ENCODE peak calls at places on chromosomes 7 and 10, in ten cellular contexts. V is hepatic stellate cell; Z is activated gamma-delta T cell treated with anti-CD3 and anti-CD28 coated beads, Interleukin-2, amount 50 U/mL, for 16 hours; W is activated CD4-positive, alpha-beta T cell treated with anti-CD3 and anti-CD28 coated beads for 48 hours; H is fibroblast of gingiva; I is osteoblast; F is hepatocyte; B is endothelial cell; Q is KBM-7; T is HCEC 1CT. A is an unnamed sample.

GRCh38 chr7:153043440-153043839 is 283.9 kb downstream of the ACTR3B start:
- DNase-seq in Q (no peak), B (no peak), Z (no peak), I (no peak), V (no peak), H (no peak), T (no peak), W (no peak), F (no peak), A (no peak)

GRCh38 chr10:99659868-99660366 is 608 bp downstream of the ENTPD7 start:
- DNase-seq in B (no peak), T (no peak), V (peak; percentile 9), Z (no peak), I (peak; percentile 62), F (no peak), H (no peak), Q (peak; percentile 11), W (no peak), A (no peak)

GRCh38 chr7:130896051-130896881 is 162.3 kb upstream of the KLF14 start:
- DNase-seq in T (peak; percentile 55), F (no peak), B (peak; percentile 31), Q (peak; percentile 54), V (peak; percentile 9), Z (no peak), I (no peak), H (peak; percentile 64), W (no peak), A (no peak)

GRCh38 chr7:22008011-22008410 is 62.3 kb upstream of the CDCA7L start:
- DNase-seq in T (no peak), Z (no peak), V (no peak), B (no peak), Q (no peak), H (no peak), F (no peak), W (no peak), I (no peak), A (no peak)

GRCh38 chr10:103690281-103690680 is 165.1 kb downstream of the SH3PXD2A start:
- DNase-seq in W (no peak), T (no peak), B (no peak), Q (no peak), I (no peak), H (no peak), Z (no peak), V (no peak), F (no peak), A (no peak)

GRCh38 chr7:101017099-101017777 is 2.6 kb upstream of the MUC17 start:
- DNase-seq in H (peak; percentile 80), Z (peak; percentile 52), F (peak; percentile 91), B (peak; percentile 71), V (peak; percentile 96), T (peak; percentile 82), I (peak; percentile 98), Q (peak; percentile 58), W (peak; percentile 78), A (peak; percentile 74)

GRCh38 chr7:69994907-69995542 is 396.8 kb downstream of the AUTS2 start:
- DNase-seq in F (no peak), H (no peak), B (no peak), W (no peak), Q (no peak), Z (no peak), I (no peak), T (no peak), V (no peak), A (no peak)

GRCh38 chr7:74655785-74656420 is 1.6 kb upstream of the GTF2I start:
- DNase-seq in W (no peak), B (no peak), H (no peak), Z (no peak), V (no peak), Q (peak; percentile 34), T (no peak), I (peak; percentile 26), F (no peak), A (no peak)

GRCh38 chr10:104067525-104067924 is 18.2 kb downstream of the COL17A1 start:
- DNase-seq in Q (no peak), Z (no peak), H (no peak), F (peak; percentile 28), W (no peak), V (no peak), B (no peak), T (no peak), I (no peak), A (no peak)

GRCh38 chr7:132451161-132451560 is 125.1 kb downstream of the PLXNA4 start:
- DNase-seq in Z (no peak), Q (no peak), B (no peak), F (no peak), H (no peak), T (no peak), W (no peak), I (no peak), V (no peak), A (no peak)

GRCh38 chr10:99965700-99966099 is 44.0 kb downstream of the DNMBP start:
- DNase-seq in Z (no peak), B (no peak), F (peak; percentile 28), H (no peak), V (no peak), T (no peak), Q (no peak), I (no peak), W (no peak), A (no peak)

GRCh38 chr7:151166629-151167196 is 781 bp downstream of the GBX1 start:
- DNase-seq in B (no peak), Q (no peak), W (no peak), I (no peak), T (no peak), H (no peak), F (no peak), Z (no peak), V (no peak), A (no peak)

GRCh38 chr7:141218941-141219340 is 145.1 kb downstream of the TMEM178B start:
- DNase-seq in H (no peak), B (no peak), V (no peak), I (no peak), Z (no peak), T (no peak), Q (no peak), F (no peak), W (no peak), A (no peak)

GRCh38 chr10:78309536-78310237 is 276.0 kb downstream of the RPS24 start:
- DNase-seq in B (no peak), H (no peak), Q (no peak), V (no peak), F (no peak), I (no peak), T (no peak), W (no peak), Z (no peak), A (no peak)

A was measured in DND-41.